ENCODE peak calls at places on chromosomes 12 and 14, in eight cellular contexts. One of them, this sample, is unnamed.

GRCh38 chr14:54395716-54396115 is 1.1 kb upstream of the CDKN3 start:
- DNase-seq in choroid plexus epithelial cell: no peak
- DNase-seq in dorsolateral prefrontal cortex: no peak
- DNase-seq in CD8-positive, alpha-beta T cell: no peak
- DNase-seq in mesothelial cell of epicardium: no peak
- DNase-seq in left ventricle myocardium inferior: no peak
- DNase-seq in GM13977: no peak
- DNase-seq in activated B cell treated with CpG ODN at 0.5 μM for 24 hours: no peak
- DNase-seq in this sample: no peak

GRCh38 chr12:39095636-39096330 is 190.4 kb upstream of the CPNE8 start:
- DNase-seq in choroid plexus epithelial cell: no peak
- DNase-seq in dorsolateral prefrontal cortex: no peak
- DNase-seq in CD8-positive, alpha-beta T cell: no peak
- DNase-seq in mesothelial cell of epicardium: no peak
- DNase-seq in left ventricle myocardium inferior: no peak
- DNase-seq in GM13977: no peak
- DNase-seq in activated B cell treated with CpG ODN at 0.5 μM for 24 hours: no peak
- DNase-seq in this sample: no peak

GRCh38 chr14:58697927-58698641 is 60.3 kb downstream of the DACT1 start:
- DNase-seq in choroid plexus epithelial cell: no peak
- DNase-seq in dorsolateral prefrontal cortex: no peak
- DNase-seq in CD8-positive, alpha-beta T cell: no peak
- DNase-seq in mesothelial cell of epicardium: no peak
- DNase-seq in left ventricle myocardium inferior: no peak
- DNase-seq in GM13977: no peak
- DNase-seq in activated B cell treated with CpG ODN at 0.5 μM for 24 hours: no peak
- DNase-seq in this sample: no peak

GRCh38 chr12:106113446-106114083 is 25.2 kb downstream of the NUAK1 start:
- DNase-seq in choroid plexus epithelial cell: no peak
- DNase-seq in dorsolateral prefrontal cortex: no peak
- DNase-seq in CD8-positive, alpha-beta T cell: no peak
- DNase-seq in mesothelial cell of epicardium: no peak
- DNase-seq in left ventricle myocardium inferior: no peak
- DNase-seq in GM13977: no peak
- DNase-seq in activated B cell treated with CpG ODN at 0.5 μM for 24 hours: no peak
- DNase-seq in this sample: no peak

GRCh38 chr12:62232143-62232729 is 28.0 kb upstream of the USP15 start:
- DNase-seq in choroid plexus epithelial cell: no peak
- DNase-seq in dorsolateral prefrontal cortex: no peak
- DNase-seq in CD8-positive, alpha-beta T cell: no peak
- DNase-seq in mesothelial cell of epicardium: no peak
- DNase-seq in left ventricle myocardium inferior: no peak
- DNase-seq in GM13977: no peak
- DNase-seq in activated B cell treated with CpG ODN at 0.5 μM for 24 hours: no peak
- DNase-seq in this sample: no peak

GRCh38 chr14:105092124-105092911 is 27.1 kb upstream of the GPR132 start:
- DNase-seq in choroid plexus epithelial cell: no peak
- DNase-seq in dorsolateral prefrontal cortex: peak
- DNase-seq in CD8-positive, alpha-beta T cell: no peak
- DNase-seq in mesothelial cell of epicardium: no peak
- DNase-seq in left ventricle myocardium inferior: no peak
- DNase-seq in GM13977: no peak
- DNase-seq in activated B cell treated with CpG ODN at 0.5 μM for 24 hours: no peak
- DNase-seq in this sample: peak

GRCh38 chr12:114925076-114925475 is 241.1 kb upstream of the TBX3 start:
- DNase-seq in choroid plexus epithelial cell: peak
- DNase-seq in dorsolateral prefrontal cortex: no peak
- DNase-seq in CD8-positive, alpha-beta T cell: no peak
- DNase-seq in mesothelial cell of epicardium: no peak
- DNase-seq in left ventricle myocardium inferior: no peak
- DNase-seq in GM13977: no peak
- DNase-seq in activated B cell treated with CpG ODN at 0.5 μM for 24 hours: no peak
- DNase-seq in this sample: no peak

GRCh38 chr12:87365423-87365822 is 663.8 kb downstream of the C12orf50 start:
- DNase-seq in choroid plexus epithelial cell: no peak
- DNase-seq in dorsolateral prefrontal cortex: no peak
- DNase-seq in CD8-positive, alpha-beta T cell: no peak
- DNase-seq in mesothelial cell of epicardium: no peak
- DNase-seq in left ventricle myocardium inferior: no peak
- DNase-seq in GM13977: no peak
- DNase-seq in activated B cell treated with CpG ODN at 0.5 μM for 24 hours: no peak
- DNase-seq in this sample: no peak

GRCh38 chr12:98419795-98420402 is 95.5 kb upstream of the TMPO start:
- DNase-seq in choroid plexus epithelial cell: no peak
- DNase-seq in dorsolateral prefrontal cortex: no peak
- DNase-seq in CD8-positive, alpha-beta T cell: no peak
- DNase-seq in mesothelial cell of epicardium: peak
- DNase-seq in left ventricle myocardium inferior: no peak
- DNase-seq in GM13977: no peak
- DNase-seq in activated B cell treated with CpG ODN at 0.5 μM for 24 hours: no peak
- DNase-seq in this sample: no peak

GRCh38 chr12:1328385-1328784 is 266.0 kb downstream of the FBXL14 start:
- DNase-seq in choroid plexus epithelial cell: no peak
- DNase-seq in dorsolateral prefrontal cortex: no peak
- DNase-seq in CD8-positive, alpha-beta T cell: no peak
- DNase-seq in mesothelial cell of epicardium: no peak
- DNase-seq in left ventricle myocardium inferior: peak
- DNase-seq in GM13977: no peak
- DNase-seq in activated B cell treated with CpG ODN at 0.5 μM for 24 hours: no peak
- DNase-seq in this sample: no peak

GRCh38 chr12:94678849-94679248 is 28.5 kb upstream of the TMCC3 start:
- DNase-seq in choroid plexus epithelial cell: no peak
- DNase-seq in dorsolateral prefrontal cortex: no peak
- DNase-seq in CD8-positive, alpha-beta T cell: no peak
- DNase-seq in mesothelial cell of epicardium: no peak
- DNase-seq in left ventricle myocardium inferior: no peak
- DNase-seq in GM13977: no peak
- DNase-seq in activated B cell treated with CpG ODN at 0.5 μM for 24 hours: no peak
- DNase-seq in this sample: no peak

GRCh38 chr12:55932546-55932919 is 1.6 kb downstream of the DGKA start:
- DNase-seq in choroid plexus epithelial cell: peak
- DNase-seq in dorsolateral prefrontal cortex: no peak
- DNase-seq in CD8-positive, alpha-beta T cell: peak
- DNase-seq in mesothelial cell of epicardium: no peak
- DNase-seq in left ventricle myocardium inferior: no peak
- DNase-seq in GM13977: peak
- DNase-seq in activated B cell treated with CpG ODN at 0.5 μM for 24 hours: peak
- DNase-seq in this sample: no peak

GRCh38 chr14:42214981-42215491 is 608.4 kb downstream of the LRFN5 start:
- DNase-seq in choroid plexus epithelial cell: peak
- DNase-seq in dorsolateral prefrontal cortex: no peak
- DNase-seq in CD8-positive, alpha-beta T cell: no peak
- DNase-seq in mesothelial cell of epicardium: no peak
- DNase-seq in left ventricle myocardium inferior: no peak
- DNase-seq in GM13977: no peak
- DNase-seq in activated B cell treated with CpG ODN at 0.5 μM for 24 hours: no peak
- DNase-seq in this sample: peak

GRCh38 chr12:124518051-124518932 is 49.1 kb downstream of the NCOR2 start:
- DNase-seq in choroid plexus epithelial cell: peak
- DNase-seq in dorsolateral prefrontal cortex: peak
- DNase-seq in CD8-positive, alpha-beta T cell: no peak
- DNase-seq in mesothelial cell of epicardium: peak
- DNase-seq in left ventricle myocardium inferior: peak
- DNase-seq in GM13977: no peak
- DNase-seq in activated B cell treated with CpG ODN at 0.5 μM for 24 hours: no peak
- DNase-seq in this sample: peak

GRCh38 chr12:66881401-66881800 is 202.5 kb upstream of the GRIP1 start:
- DNase-seq in choroid plexus epithelial cell: no peak
- DNase-seq in dorsolateral prefrontal cortex: no peak
- DNase-seq in CD8-positive, alpha-beta T cell: no peak
- DNase-seq in mesothelial cell of epicardium: no peak
- DNase-seq in left ventricle myocardium inferior: no peak
- DNase-seq in GM13977: no peak
- DNase-seq in activated B cell treated with CpG ODN at 0.5 μM for 24 hours: no peak
- DNase-seq in this sample: no peak

GRCh38 chr12:82904219-82904795 is 217.6 kb downstream of the TMTC2 start:
- DNase-seq in choroid plexus epithelial cell: no peak
- DNase-seq in dorsolateral prefrontal cortex: no peak
- DNase-seq in CD8-positive, alpha-beta T cell: no peak
- DNase-seq in mesothelial cell of epicardium: no peak
- DNase-seq in left ventricle myocardium inferior: no peak
- DNase-seq in GM13977: no peak
- DNase-seq in activated B cell treated with CpG ODN at 0.5 μM for 24 hours: no peak
- DNase-seq in this sample: no peak

GRCh38 chr14:44529026-44529425 is 21.9 kb upstream of the FSCB start:
- DNase-seq in choroid plexus epithelial cell: no peak
- DNase-seq in dorsolateral prefrontal cortex: no peak
- DNase-seq in CD8-positive, alpha-beta T cell: no peak
- DNase-seq in mesothelial cell of epicardium: no peak
- DNase-seq in left ventricle myocardium inferior: no peak
- DNase-seq in GM13977: no peak
- DNase-seq in activated B cell treated with CpG ODN at 0.5 μM for 24 hours: no peak
- DNase-seq in this sample: no peak

GRCh38 chr12:6605425-6606330 is 1.5 kb downstream of the CHD4 start:
- DNase-seq in choroid plexus epithelial cell: peak
- DNase-seq in dorsolateral prefrontal cortex: peak
- DNase-seq in CD8-positive, alpha-beta T cell: peak
- DNase-seq in mesothelial cell of epicardium: peak
- DNase-seq in left ventricle myocardium inferior: peak
- DNase-seq in GM13977: no peak
- DNase-seq in activated B cell treated with CpG ODN at 0.5 μM for 24 hours: no peak
- DNase-seq in this sample: no peak

GRCh38 chr14:106733771-106734170 is 1207.4 kb downstream of the TMEM121 start:
- DNase-seq in choroid plexus epithelial cell: no peak
- DNase-seq in dorsolateral prefrontal cortex: no peak
- DNase-seq in CD8-positive, alpha-beta T cell: no peak
- DNase-seq in mesothelial cell of epicardium: no peak
- DNase-seq in left ventricle myocardium inferior: no peak
- DNase-seq in GM13977: no peak
- DNase-seq in activated B cell treated with CpG ODN at 0.5 μM for 24 hours: no peak
- DNase-seq in this sample: no peak

GRCh38 chr14:81473456-81474155 is 60.0 kb downstream of the SEL1L start:
- DNase-seq in choroid plexus epithelial cell: no peak
- DNase-seq in dorsolateral prefrontal cortex: no peak
- DNase-seq in CD8-positive, alpha-beta T cell: no peak
- DNase-seq in mesothelial cell of epicardium: no peak
- DNase-seq in left ventricle myocardium inferior: no peak
- DNase-seq in GM13977: no peak
- DNase-seq in activated B cell treated with CpG ODN at 0.5 μM for 24 hours: no peak
- DNase-seq in this sample: no peak

DNA sequence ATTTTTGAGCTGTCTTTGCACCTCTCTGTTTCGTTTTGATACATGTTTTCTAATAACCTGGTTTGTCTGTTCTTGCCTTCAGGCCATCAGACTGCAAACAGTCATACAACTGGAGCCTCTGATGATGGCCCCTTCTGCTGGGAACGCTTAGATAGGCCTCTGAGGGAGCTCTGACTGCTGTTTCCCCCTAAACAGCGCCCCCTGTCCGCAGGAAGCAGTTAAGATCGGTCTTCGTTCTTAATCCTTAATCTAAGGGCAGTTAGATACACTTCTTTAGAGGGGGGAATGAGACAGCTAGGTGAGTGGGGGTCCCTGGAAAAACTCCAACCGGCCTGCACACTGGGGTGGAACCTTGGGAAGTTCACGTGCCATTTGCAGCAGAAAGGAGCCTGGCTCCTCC is 1338.8 kb upstream of the SEL1L start:
- DNase-seq in choroid plexus epithelial cell: no peak
- DNase-seq in dorsolateral prefrontal cortex: no peak
- DNase-seq in CD8-positive, alpha-beta T cell: no peak
- DNase-seq in mesothelial cell of epicardium: no peak
- DNase-seq in left ventricle myocardium inferior: no peak
- DNase-seq in GM13977: no peak
- DNase-seq in activated B cell treated with CpG ODN at 0.5 μM for 24 hours: no peak
- DNase-seq in this sample: no peak
- TF ChIP-seq CTCF in choroid plexus epithelial cell: no peak
- TF ChIP-seq CTCF in dorsolateral prefrontal cortex: no peak
- TF ChIP-seq CTCF in CD8-positive, alpha-beta T cell: no peak
- TF ChIP-seq CTCF in mesothelial cell of epicardium: no peak
- TF ChIP-seq CTCF in left ventricle myocardium inferior: peak
- TF ChIP-seq CTCF in GM13977: peak
- TF ChIP-seq CTCF in activated B cell treated with CpG ODN at 0.5 μM for 24 hours: no peak
- TF ChIP-seq CTCF in this sample: no peak

DNA sequence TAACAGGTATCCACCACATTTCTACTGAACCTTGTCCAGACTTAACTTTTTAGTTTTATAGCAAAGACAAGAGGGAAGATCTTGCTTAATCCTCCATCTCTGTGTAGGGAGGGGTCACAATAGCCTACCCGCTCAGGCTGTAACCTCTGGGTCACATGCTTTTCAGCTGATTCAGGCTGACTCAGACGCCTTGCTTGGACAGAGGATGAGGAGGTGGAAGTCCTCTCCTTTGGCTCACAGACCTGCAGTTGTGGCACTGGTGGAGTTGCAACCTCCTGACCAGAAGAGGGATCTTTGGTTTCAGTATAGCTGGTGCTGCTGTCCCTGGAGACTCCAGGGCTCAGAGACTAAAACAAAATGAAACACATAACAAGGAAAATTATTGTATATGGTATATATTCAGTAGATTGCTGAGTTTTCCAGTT is 16.2 kb downstream of the ACIN1 start:
- DNase-seq in choroid plexus epithelial cell: peak
- DNase-seq in dorsolateral prefrontal cortex: no peak
- DNase-seq in CD8-positive, alpha-beta T cell: no peak
- DNase-seq in mesothelial cell of epicardium: no peak
- DNase-seq in left ventricle myocardium inferior: no peak
- DNase-seq in GM13977: no peak
- DNase-seq in activated B cell treated with CpG ODN at 0.5 μM for 24 hours: no peak
- DNase-seq in this sample: peak
- TF ChIP-seq CTCF in choroid plexus epithelial cell: no peak
- TF ChIP-seq CTCF in dorsolateral prefrontal cortex: no peak
- TF ChIP-seq CTCF in CD8-positive, alpha-beta T cell: no peak
- TF ChIP-seq CTCF in mesothelial cell of epicardium: no peak
- TF ChIP-seq CTCF in left ventricle myocardium inferior: no peak
- TF ChIP-seq CTCF in GM13977: no peak
- TF ChIP-seq CTCF in activated B cell treated with CpG ODN at 0.5 μM for 24 hours: no peak
- TF ChIP-seq CTCF in this sample: no peak

GRCh38 chr12:27969901-27970390 is 2.6 kb downstream of the PTHLH start:
- DNase-seq in choroid plexus epithelial cell: peak
- DNase-seq in dorsolateral prefrontal cortex: no peak
- DNase-seq in CD8-positive, alpha-beta T cell: peak
- DNase-seq in mesothelial cell of epicardium: no peak
- DNase-seq in left ventricle myocardium inferior: peak
- DNase-seq in GM13977: peak
- DNase-seq in activated B cell treated with CpG ODN at 0.5 μM for 24 hours: no peak
- DNase-seq in this sample: no peak
- TF ChIP-seq CTCF in choroid plexus epithelial cell: no peak
- TF ChIP-seq CTCF in dorsolateral prefrontal cortex: no peak
- TF ChIP-seq CTCF in CD8-positive, alpha-beta T cell: no peak
- TF ChIP-seq CTCF in mesothelial cell of epicardium: no peak
- TF ChIP-seq CTCF in left ventricle myocardium inferior: no peak
- TF ChIP-seq CTCF in GM13977: peak
- TF ChIP-seq CTCF in activated B cell treated with CpG ODN at 0.5 μM for 24 hours: no peak
- TF ChIP-seq CTCF in this sample: no peak

DNA sequence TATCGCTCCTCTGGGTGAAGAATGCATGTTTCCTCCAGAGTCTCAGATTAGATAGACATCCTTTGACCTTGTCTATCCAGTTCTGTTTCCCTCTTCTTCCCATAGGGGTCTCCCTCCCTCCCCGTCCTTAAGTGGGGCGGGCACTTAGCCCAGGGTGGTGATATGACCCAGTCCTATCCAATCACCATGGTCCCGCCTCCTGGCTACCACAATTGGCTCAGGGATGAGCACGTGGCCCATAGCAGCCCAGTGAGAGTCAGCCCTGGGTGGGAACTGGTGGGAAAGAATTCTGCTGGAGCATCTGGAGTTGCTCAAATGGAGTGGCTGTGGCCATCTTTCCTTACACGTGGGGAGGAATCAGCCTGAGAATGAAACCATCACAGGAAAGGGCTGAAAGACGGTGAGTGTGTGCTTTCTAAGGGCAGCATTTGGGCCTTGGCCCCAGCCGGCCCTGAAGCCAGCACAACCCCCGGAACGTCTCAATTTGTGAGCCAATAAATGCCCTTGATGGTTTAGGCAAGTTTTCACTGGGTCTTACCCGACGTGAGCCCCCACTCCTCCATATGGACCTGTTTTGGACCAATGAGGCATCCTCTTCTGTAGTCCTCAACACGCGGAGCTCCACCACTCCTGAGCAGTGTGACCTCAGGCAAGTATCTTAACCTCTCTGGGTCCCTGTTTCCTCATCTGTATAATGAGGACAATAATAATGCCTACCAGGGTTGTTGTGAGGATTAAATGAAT is 14.3 kb upstream of the MLXIP start:
- DNase-seq in choroid plexus epithelial cell: peak
- DNase-seq in dorsolateral prefrontal cortex: peak
- DNase-seq in CD8-positive, alpha-beta T cell: no peak
- DNase-seq in mesothelial cell of epicardium: peak
- DNase-seq in left ventricle myocardium inferior: peak
- DNase-seq in GM13977: peak
- DNase-seq in activated B cell treated with CpG ODN at 0.5 μM for 24 hours: no peak
- DNase-seq in this sample: peak
- TF ChIP-seq CTCF in choroid plexus epithelial cell: peak
- TF ChIP-seq CTCF in dorsolateral prefrontal cortex: peak
- TF ChIP-seq CTCF in CD8-positive, alpha-beta T cell: no peak
- TF ChIP-seq CTCF in mesothelial cell of epicardium: no peak
- TF ChIP-seq CTCF in left ventricle myocardium inferior: peak
- TF ChIP-seq CTCF in GM13977: no peak
- TF ChIP-seq CTCF in activated B cell treated with CpG ODN at 0.5 μM for 24 hours: no peak
- TF ChIP-seq CTCF in this sample: no peak